ENCODE peak calls at places on chromosomes 11 and 22, in seven cellular contexts. One of them, this sample, is unnamed.
A peak's percentile ranks its signal among the peaks of the same experiment; 100 is the strongest.

GRCh38 chr11:12539570-12539969 is 134.7 kb upstream of the TEAD1 start:
- DNase-seq in suprapubic skin: no peak
- DNase-seq in right lobe of liver: no peak
- DNase-seq in uterus: no peak
- DNase-seq in dorsolateral prefrontal cortex: no peak
- DNase-seq in CD4-positive, alpha-beta T cell: no peak
- DNase-seq in hepatocyte: no peak
- DNase-seq in this sample: no peak

GRCh38 chr11:94583213-94583884 is 16.2 kb downstream of the PIWIL4 start:
- DNase-seq in right lobe of liver: no peak
- DNase-seq in CD4-positive, alpha-beta T cell: no peak
- DNase-seq in dorsolateral prefrontal cortex: no peak
- DNase-seq in hepatocyte: no peak
- DNase-seq in suprapubic skin: no peak
- DNase-seq in uterus: no peak
- DNase-seq in this sample: no peak

GRCh38 chr11:35141538-35141937 is 2.6 kb downstream of the CD44 start:
- DNase-seq in suprapubic skin: peak; percentile 87
- DNase-seq in hepatocyte: no peak
- DNase-seq in CD4-positive, alpha-beta T cell: no peak
- DNase-seq in right lobe of liver: no peak
- DNase-seq in uterus: no peak
- DNase-seq in dorsolateral prefrontal cortex: no peak
- DNase-seq in this sample: peak; percentile 71

GRCh38 chr11:93945596-93945995 is 75.6 kb upstream of the HEPHL1 start:
- DNase-seq in dorsolateral prefrontal cortex: no peak
- DNase-seq in uterus: no peak
- DNase-seq in right lobe of liver: no peak
- DNase-seq in hepatocyte: no peak
- DNase-seq in CD4-positive, alpha-beta T cell: no peak
- DNase-seq in suprapubic skin: no peak
- DNase-seq in this sample: no peak

GRCh38 chr11:85464283-85464682 is 162.9 kb downstream of the DLG2 start:
- DNase-seq in CD4-positive, alpha-beta T cell: no peak
- DNase-seq in right lobe of liver: no peak
- DNase-seq in hepatocyte: no peak
- DNase-seq in dorsolateral prefrontal cortex: no peak
- DNase-seq in uterus: no peak
- DNase-seq in suprapubic skin: no peak
- DNase-seq in this sample: no peak

GRCh38 chr11:7949934-7950333 is 8.4 kb upstream of the OR10A3 start:
- DNase-seq in uterus: no peak
- DNase-seq in suprapubic skin: no peak
- DNase-seq in hepatocyte: no peak
- DNase-seq in CD4-positive, alpha-beta T cell: no peak
- DNase-seq in dorsolateral prefrontal cortex: no peak
- DNase-seq in right lobe of liver: no peak
- DNase-seq in this sample: no peak

GRCh38 chr11:114236829-114237228 is 59.4 kb upstream of the NNMT start:
- DNase-seq in dorsolateral prefrontal cortex: no peak
- DNase-seq in right lobe of liver: no peak
- DNase-seq in uterus: no peak
- DNase-seq in suprapubic skin: no peak
- DNase-seq in hepatocyte: no peak
- DNase-seq in CD4-positive, alpha-beta T cell: no peak
- DNase-seq in this sample: no peak

GRCh38 chr11:3840289-3840869 is 380 bp downstream of the RHOG start:
- DNase-seq in dorsolateral prefrontal cortex: no peak
- DNase-seq in suprapubic skin: peak; percentile 86
- DNase-seq in uterus: no peak
- DNase-seq in right lobe of liver: peak; percentile 52
- DNase-seq in CD4-positive, alpha-beta T cell: no peak
- DNase-seq in hepatocyte: peak; percentile 23
- DNase-seq in this sample: no peak

GRCh38 chr11:27406498-27407354 is 43.7 kb upstream of the CCDC34 start:
- DNase-seq in uterus: no peak
- DNase-seq in CD4-positive, alpha-beta T cell: no peak
- DNase-seq in hepatocyte: no peak
- DNase-seq in right lobe of liver: no peak
- DNase-seq in dorsolateral prefrontal cortex: no peak
- DNase-seq in suprapubic skin: no peak
- DNase-seq in this sample: no peak

GRCh38 chr22:40466976-40467375 is 96.6 kb downstream of the SGSM3 start:
- DNase-seq in uterus: no peak
- DNase-seq in right lobe of liver: no peak
- DNase-seq in dorsolateral prefrontal cortex: no peak
- DNase-seq in hepatocyte: no peak
- DNase-seq in suprapubic skin: no peak
- DNase-seq in CD4-positive, alpha-beta T cell: no peak
- DNase-seq in this sample: no peak

GRCh38 chr11:32438883-32439487 is 3.6 kb upstream of the WT1 start:
- DNase-seq in hepatocyte: no peak
- DNase-seq in uterus: peak; percentile 50
- DNase-seq in CD4-positive, alpha-beta T cell: no peak
- DNase-seq in dorsolateral prefrontal cortex: no peak
- DNase-seq in suprapubic skin: no peak
- DNase-seq in right lobe of liver: no peak
- DNase-seq in this sample: no peak

GRCh38 chr11:83641511-83641910 is 355.3 kb upstream of the CCDC90B start:
- DNase-seq in suprapubic skin: no peak
- DNase-seq in hepatocyte: peak; percentile 82
- DNase-seq in dorsolateral prefrontal cortex: peak; percentile 12
- DNase-seq in uterus: peak; percentile 66
- DNase-seq in right lobe of liver: no peak
- DNase-seq in CD4-positive, alpha-beta T cell: no peak
- DNase-seq in this sample: no peak

GRCh38 chr11:75565916-75566762 is 4.1 kb downstream of the SERPINH1 start:
- DNase-seq in dorsolateral prefrontal cortex: no peak
- DNase-seq in hepatocyte: no peak
- DNase-seq in suprapubic skin: no peak
- DNase-seq in right lobe of liver: no peak
- DNase-seq in uterus: no peak
- DNase-seq in CD4-positive, alpha-beta T cell: no peak
- DNase-seq in this sample: no peak

GRCh38 chr11:115324569-115325432 is 179.4 kb downstream of the CADM1 start:
- DNase-seq in uterus: no peak
- DNase-seq in dorsolateral prefrontal cortex: no peak
- DNase-seq in hepatocyte: peak; percentile 81
- DNase-seq in right lobe of liver: no peak
- DNase-seq in CD4-positive, alpha-beta T cell: no peak
- DNase-seq in suprapubic skin: no peak
- DNase-seq in this sample: no peak

GRCh38 chr11:113305440-113306336 is 8.7 kb upstream of the TTC12 start:
- DNase-seq in uterus: peak; percentile 66
- DNase-seq in CD4-positive, alpha-beta T cell: peak; percentile 59
- DNase-seq in right lobe of liver: peak; percentile 79
- DNase-seq in hepatocyte: peak; percentile 84
- DNase-seq in dorsolateral prefrontal cortex: peak; percentile 80
- DNase-seq in suprapubic skin: peak; percentile 84
- DNase-seq in this sample: peak; percentile 72

GRCh38 chr11:121446752-121447156 is 5.4 kb upstream of the SORL1 start:
- DNase-seq in hepatocyte: no peak
- DNase-seq in right lobe of liver: no peak
- DNase-seq in CD4-positive, alpha-beta T cell: no peak
- DNase-seq in suprapubic skin: no peak
- DNase-seq in dorsolateral prefrontal cortex: no peak
- DNase-seq in uterus: no peak
- DNase-seq in this sample: no peak

GRCh38 chr11:44780940-44781631 is 54.3 kb downstream of the TSPAN18 start:
- DNase-seq in uterus: no peak
- DNase-seq in right lobe of liver: peak; percentile 41
- DNase-seq in dorsolateral prefrontal cortex: peak; percentile 48
- DNase-seq in hepatocyte: peak; percentile 76
- DNase-seq in suprapubic skin: peak; percentile 58
- DNase-seq in CD4-positive, alpha-beta T cell: no peak
- DNase-seq in this sample: no peak

GRCh38 chr11:75626692-75627536 is 41.9 kb downstream of the MAP6 start:
- DNase-seq in CD4-positive, alpha-beta T cell: no peak
- DNase-seq in dorsolateral prefrontal cortex: no peak
- DNase-seq in right lobe of liver: no peak
- DNase-seq in suprapubic skin: no peak
- DNase-seq in hepatocyte: no peak
- DNase-seq in uterus: no peak
- DNase-seq in this sample: no peak

GRCh38 chr22:50531546-50532352 is 1.9 kb upstream of the TYMP start:
- DNase-seq in CD4-positive, alpha-beta T cell: peak; percentile 69
- DNase-seq in suprapubic skin: peak; percentile 94
- DNase-seq in dorsolateral prefrontal cortex: peak; percentile 53
- DNase-seq in right lobe of liver: peak; percentile 93
- DNase-seq in hepatocyte: peak; percentile 77
- DNase-seq in uterus: peak; percentile 66
- DNase-seq in this sample: peak; percentile 83

GRCh38 chr11:13423372-13423771 is 39.6 kb downstream of the BTBD10 start:
- DNase-seq in suprapubic skin: no peak
- DNase-seq in dorsolateral prefrontal cortex: no peak
- DNase-seq in CD4-positive, alpha-beta T cell: no peak
- DNase-seq in uterus: no peak
- DNase-seq in hepatocyte: no peak
- DNase-seq in right lobe of liver: no peak
- DNase-seq in this sample: no peak

GRCh38 chr22:35175392-35175791 is 81.9 kb upstream of the HMGXB4 start:
- DNase-seq in uterus: no peak
- DNase-seq in right lobe of liver: no peak
- DNase-seq in dorsolateral prefrontal cortex: no peak
- DNase-seq in CD4-positive, alpha-beta T cell: no peak
- DNase-seq in suprapubic skin: no peak
- DNase-seq in hepatocyte: no peak
- DNase-seq in this sample: no peak

GRCh38 chr11:87203907-87204602 is 166.3 kb downstream of the TMEM135 start:
- DNase-seq in dorsolateral prefrontal cortex: no peak
- DNase-seq in CD4-positive, alpha-beta T cell: no peak
- DNase-seq in uterus: no peak
- DNase-seq in suprapubic skin: no peak
- DNase-seq in hepatocyte: no peak
- DNase-seq in right lobe of liver: no peak
- DNase-seq in this sample: no peak

GRCh38 chr11:122235615-122236014 is 119.6 kb upstream of the BLID start:
- DNase-seq in hepatocyte: peak; percentile 62
- DNase-seq in uterus: no peak
- DNase-seq in right lobe of liver: no peak
- DNase-seq in suprapubic skin: no peak
- DNase-seq in CD4-positive, alpha-beta T cell: no peak
- DNase-seq in dorsolateral prefrontal cortex: peak; percentile 55
- DNase-seq in this sample: peak; percentile 40

DNA sequence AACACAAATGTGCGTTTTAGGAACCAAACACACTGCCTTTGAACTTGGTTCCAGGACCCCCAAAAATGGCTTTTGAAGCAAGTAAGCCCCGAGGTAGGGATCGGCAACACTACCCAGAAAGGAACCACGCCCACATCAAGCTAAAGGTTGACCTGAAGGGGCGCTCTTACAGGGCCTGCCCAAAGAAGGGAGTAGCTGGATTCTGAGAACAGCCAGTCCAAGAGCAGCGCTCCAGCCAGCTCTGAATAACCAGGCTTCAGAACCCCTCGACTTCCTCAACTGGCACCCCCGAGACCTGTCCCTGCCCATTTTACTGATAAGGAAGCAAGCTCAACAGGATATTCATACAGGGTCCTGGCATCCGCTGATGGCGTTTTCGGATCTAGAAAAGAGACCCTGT is 18.9 kb upstream of the MOB2 start:
- DNase-seq in hepatocyte: no peak
- DNase-seq in right lobe of liver: no peak
- DNase-seq in CD4-positive, alpha-beta T cell: no peak
- DNase-seq in dorsolateral prefrontal cortex: no peak
- DNase-seq in suprapubic skin: no peak
- DNase-seq in uterus: no peak
- DNase-seq in this sample: no peak
- TF ChIP-seq CTCF in hepatocyte: no peak
- TF ChIP-seq CTCF in right lobe of liver: no peak
- TF ChIP-seq CTCF in CD4-positive, alpha-beta T cell: no peak
- TF ChIP-seq CTCF in dorsolateral prefrontal cortex: no peak
- TF ChIP-seq CTCF in suprapubic skin: no peak
- TF ChIP-seq CTCF in uterus: no peak
- TF ChIP-seq CTCF in this sample: no peak

DNA sequence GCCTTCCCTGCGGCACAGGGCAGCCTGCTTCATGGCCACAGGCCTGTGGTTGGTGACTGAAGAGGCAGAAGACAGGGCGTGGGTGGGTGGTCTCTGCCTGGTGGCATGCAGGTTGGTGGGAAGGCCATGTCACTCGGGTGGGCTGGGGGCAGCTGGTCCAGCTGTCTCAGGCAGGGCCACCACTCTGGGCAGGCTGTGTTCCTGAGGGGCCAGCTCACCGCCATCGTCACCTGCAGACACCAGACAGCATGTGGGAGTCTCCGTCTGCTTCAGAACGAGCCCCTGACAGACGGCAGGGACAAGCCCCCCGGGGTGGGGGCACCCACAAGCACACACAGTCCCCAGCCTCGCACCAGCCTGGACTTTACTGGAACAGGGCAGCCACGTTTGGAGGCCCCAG is 750.1 kb downstream of the BRD1 start:
- DNase-seq in hepatocyte: no peak
- DNase-seq in uterus: no peak
- DNase-seq in dorsolateral prefrontal cortex: no peak
- DNase-seq in right lobe of liver: no peak
- DNase-seq in suprapubic skin: no peak
- DNase-seq in CD4-positive, alpha-beta T cell: no peak
- DNase-seq in this sample: no peak
- H3K27me3 ChIP-seq in hepatocyte: no peaks in the 10 kb centered on the region
- H3K27me3 ChIP-seq in uterus: no peaks in the 10 kb centered on the region
- H3K27me3 ChIP-seq in dorsolateral prefrontal cortex: no peaks in the 10 kb centered on the region
- H3K27me3 ChIP-seq in right lobe of liver: no peaks in the 10 kb centered on the region
- H3K27me3 ChIP-seq in suprapubic skin: peaks cover 18% of the 10 kb centered on the region
- H3K27me3 ChIP-seq in CD4-positive, alpha-beta T cell: no peaks in the 10 kb centered on the region
- H3K27me3 ChIP-seq in this sample: no peaks in the 10 kb centered on the region

GRCh38 chr22:29245626-29246385 is 22.0 kb downstream of the RHBDD3 start:
- DNase-seq in CD4-positive, alpha-beta T cell: peak; percentile 61
- DNase-seq in suprapubic skin: no peak
- DNase-seq in dorsolateral prefrontal cortex: peak; percentile 79
- DNase-seq in right lobe of liver: peak; percentile 81
- DNase-seq in hepatocyte: peak; percentile 77
- DNase-seq in uterus: peak; percentile 70
- DNase-seq in this sample: peak; percentile 67

GRCh38 chr22:29243874-29244446 is 23.8 kb downstream of the RHBDD3 start:
- DNase-seq in dorsolateral prefrontal cortex: no peak
- DNase-seq in uterus: no peak
- DNase-seq in CD4-positive, alpha-beta T cell: no peak
- DNase-seq in hepatocyte: no peak
- DNase-seq in right lobe of liver: no peak
- DNase-seq in suprapubic skin: no peak
- DNase-seq in this sample: no peak

GRCh38 chr22:29244785-29245625 is 22.8 kb downstream of the RHBDD3 start:
- DNase-seq in hepatocyte: no peak
- DNase-seq in suprapubic skin: no peak
- DNase-seq in right lobe of liver: no peak
- DNase-seq in CD4-positive, alpha-beta T cell: no peak
- DNase-seq in dorsolateral prefrontal cortex: no peak
- DNase-seq in uterus: no peak
- DNase-seq in this sample: no peak
- TF ChIP-seq CTCF in hepatocyte: no peak
- TF ChIP-seq CTCF in suprapubic skin: no peak
- TF ChIP-seq CTCF in right lobe of liver: no peak
- TF ChIP-seq CTCF in CD4-positive, alpha-beta T cell: no peak
- TF ChIP-seq CTCF in dorsolateral prefrontal cortex: no peak
- TF ChIP-seq CTCF in uterus: no peak
- TF ChIP-seq CTCF in this sample: no peak

DNA sequence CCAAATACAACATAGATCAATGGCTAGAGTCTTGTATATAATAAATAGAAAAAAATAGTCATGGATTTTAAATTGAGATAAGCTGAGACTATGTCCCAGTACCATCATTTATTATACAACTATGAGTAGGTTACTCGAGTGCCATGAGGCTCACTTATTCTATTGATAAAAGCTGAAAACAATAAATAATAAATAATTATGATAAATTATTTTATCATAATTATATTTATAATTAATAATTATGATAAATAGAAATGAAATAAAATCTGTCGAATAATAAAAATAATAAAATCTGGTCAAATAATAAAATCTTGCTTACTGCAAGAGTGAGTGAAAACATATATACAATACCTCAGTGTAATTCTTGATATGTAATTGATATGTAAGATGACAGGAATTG is 801.4 kb downstream of the FAM181B start:
- DNase-seq in right lobe of liver: no peak
- DNase-seq in dorsolateral prefrontal cortex: no peak
- DNase-seq in suprapubic skin: no peak
- DNase-seq in CD4-positive, alpha-beta T cell: no peak
- DNase-seq in hepatocyte: no peak
- DNase-seq in uterus: no peak
- DNase-seq in this sample: no peak
- H3K27me3 ChIP-seq in right lobe of liver: no peaks in the 10 kb centered on the region
- H3K27me3 ChIP-seq in dorsolateral prefrontal cortex: no peaks in the 10 kb centered on the region
- H3K27me3 ChIP-seq in suprapubic skin: no peaks in the 10 kb centered on the region
- H3K27me3 ChIP-seq in CD4-positive, alpha-beta T cell: no peaks in the 10 kb centered on the region
- H3K27me3 ChIP-seq in hepatocyte: no peaks in the 10 kb centered on the region
- H3K27me3 ChIP-seq in uterus: no peaks in the 10 kb centered on the region
- H3K27me3 ChIP-seq in this sample: no peaks in the 10 kb centered on the region